ENCODE peak calls at places on chromosomes 2 and 18, in eight cellular contexts. U is mesenchymal stem cell; D is GM12865; O is T-helper 9 cell; H is WTC11; P is AML-193; S is activated CD4-positive, alpha-beta T cell treated with anti-CD3 and anti-CD28 coated beads, Interleukin-2, amount 50 U/mL, for 4 hours; X is ovary. I is an unnamed sample.

GRCh38 chr2:68837164-68837860 is 33.9 kb downstream of the BMP10 start:
- DNase-seq in S (peak), P (no peak), D (peak), U (peak), O (peak), X (no peak), H (peak), I (peak)

GRCh38 chr2:108931372-108931771 is 57.6 kb downstream of the EDAR start:
- DNase-seq in X (no peak), D (no peak), U (no peak), S (no peak), P (no peak), O (no peak), H (no peak), I (no peak)

GRCh38 chr2:168974370-168974769 is 56.8 kb downstream of the ABCB11 start:
- DNase-seq in D (no peak), O (no peak), U (no peak), S (no peak), H (no peak), P (no peak), X (no peak), I (no peak)

GRCh38 chr2:238771193-238771592 is 76.7 kb upstream of the TWIST2 start:
- DNase-seq in P (no peak), U (no peak), D (no peak), S (no peak), O (no peak), X (no peak), H (no peak), I (peak)

GRCh38 chr2:186031229-186031628 is 292.6 kb downstream of the FSIP2 start:
- DNase-seq in P (no peak), S (no peak), X (no peak), U (no peak), O (no peak), H (no peak), D (no peak), I (no peak)

GRCh38 chr18:73254564-73254963 is 386.8 kb upstream of the NETO1 start:
- DNase-seq in O (no peak), X (no peak), U (no peak), S (no peak), D (no peak), P (no peak), H (peak), I (no peak)

GRCh38 chr2:127293386-127293757 is 572 bp downstream of the ERCC3 start:
- DNase-seq in X (no peak), U (peak), O (peak), S (peak), H (no peak), P (no peak), D (no peak), I (no peak)

GRCh38 chr2:205758051-205758450 is 75.8 kb downstream of the NRP2 start:
- DNase-seq in H (no peak), U (peak), X (peak), D (no peak), O (no peak), P (no peak), S (no peak), I (no peak)

GRCh38 chr2:162022290-162022945 is 51.6 kb downstream of the DPP4 start:
- DNase-seq in O (no peak), P (no peak), S (no peak), H (no peak), U (peak), X (no peak), D (no peak), I (no peak)

I was measured in HEK293T.